ENCODE peak calls at places on chromosomes 5 and 9, in ten cellular contexts. U is left ventricle myocardium inferior, B is psoas muscle, G is left lung, L is astrocyte, K is ovary, Z is neuronal stem cell, W is IMR-90, D is body of pancreas, N is A549. O is an unnamed sample.

GRCh38 chr9:86408121-86408520 is 53.9 kb upstream of the TUT7 start:
- DNase-seq in K (no peak), U (no peak), N (no peak), L (peak; percentile 20), W (peak; percentile 73), D (no peak), B (no peak), Z (no peak), G (no peak), O (no peak)

GRCh38 chr9:35859310-35859994 is 10.7 kb downstream of the OR13J1 start:
- DNase-seq in K (no peak), Z (no peak), G (no peak), L (no peak), B (peak; percentile 74), U (no peak), D (no peak), W (peak; percentile 35), N (peak; percentile 29), O (no peak)

GRCh38 chr9:28234899-28235277 is 661.6 kb upstream of the C9orf72 start:
- DNase-seq in G (no peak), L (peak; percentile 79), D (no peak), U (no peak), B (no peak), N (no peak), Z (no peak), K (no peak), W (peak; percentile 1), O (no peak)

GRCh38 chr5:102539598-102539997 is 40.8 kb upstream of the SLCO6A1 start:
- DNase-seq in Z (no peak), U (no peak), W (no peak), L (no peak), B (no peak), G (no peak), N (no peak), K (no peak), D (no peak), O (no peak)

GRCh38 chr5:127298623-127299022 is 8.0 kb downstream of the MEGF10 start:
- DNase-seq in D (no peak), Z (no peak), W (no peak), U (no peak), K (no peak), N (no peak), G (no peak), L (no peak), B (no peak), O (no peak)

GRCh38 chr9:107422189-107422802 is 67.3 kb downstream of the KLF4 start:
- DNase-seq in B (peak; percentile 77), W (peak; percentile 51), N (peak; percentile 58), L (peak; percentile 15), D (peak; percentile 62), K (peak; percentile 41), Z (peak; percentile 74), G (peak; percentile 77), U (peak; percentile 60), O (peak; percentile 86)

GRCh38 chr9:14523545-14523944 is 169.7 kb downstream of the ZDHHC21 start:
- DNase-seq in B (no peak), Z (no peak), N (no peak), U (no peak), K (no peak), L (no peak), W (no peak), G (no peak), D (no peak), O (no peak)

GRCh38 chr5:58325950-58326500 is 133.9 kb downstream of the PLK2 start:
- DNase-seq in N (no peak), Z (no peak), L (no peak), W (no peak), D (no peak), B (no peak), U (no peak), G (no peak), K (no peak), O (no peak)

GRCh38 chr5:133227897-133228296 is 176.1 kb downstream of the HSPA4 start:
- DNase-seq in Z (no peak), B (no peak), U (no peak), G (no peak), N (no peak), D (no peak), W (no peak), L (no peak), K (no peak), O (no peak)

GRCh38 chr5:133228316-133228715 is 176.5 kb downstream of the HSPA4 start:
- DNase-seq in D (no peak), Z (no peak), B (no peak), W (no peak), U (no peak), N (no peak), K (no peak), L (no peak), G (no peak), O (no peak)

GRCh38 chr5:133225671-133226152 is 173.9 kb downstream of the HSPA4 start:
- DNase-seq in Z (no peak), G (no peak), W (peak; percentile 70), N (peak; percentile 34), B (peak; percentile 77), D (peak; percentile 42), L (no peak), K (no peak), U (no peak), O (no peak)

GRCh38 chr5:133227082-133227481 is 175.3 kb downstream of the HSPA4 start:
- DNase-seq in W (no peak), G (no peak), Z (no peak), B (no peak), N (no peak), K (no peak), L (no peak), U (no peak), D (no peak), O (no peak)

GRCh38 chr5:133226186-133226585 is 174.4 kb downstream of the HSPA4 start:
- DNase-seq in G (no peak), B (no peak), D (peak; percentile 53), W (no peak), U (no peak), L (no peak), N (no peak), K (no peak), Z (no peak), O (no peak)
- H3K4me1 ChIP-seq in G (no peaks in the 10 kb centered on the region), B (peaks cover 9% of the 10 kb centered on the region), D (peaks cover 26% of the 10 kb centered on the region), W (peaks cover 21% of the 10 kb centered on the region), U (peaks cover 10% of the 10 kb centered on the region), L (peaks cover 5% of the 10 kb centered on the region), N (peaks cover 37% of the 10 kb centered on the region), K (no peaks in the 10 kb centered on the region), Z (peaks cover 3% of the 10 kb centered on the region), O (peaks cover 40% of the 10 kb centered on the region)

GRCh38 chr5:140042551-140043507 is at the start of gene NRG2:
- DNase-seq in Z (peak; percentile 69), W (peak; percentile 7), B (peak; percentile 92), D (peak; percentile 75), G (peak; percentile 82), N (peak; percentile 89), L (peak; percentile 17), K (peak; percentile 84), U (peak; percentile 80), O (peak; percentile 86)

GRCh38 chr5:140044041-140044440 is 942 bp upstream of the NRG2 start:
- DNase-seq in Z (no peak), U (no peak), W (no peak), B (no peak), G (no peak), L (no peak), K (no peak), N (no peak), D (no peak), O (no peak)

GRCh38 chr5:140041099-140041491 is 2.0 kb downstream of the NRG2 start:
- DNase-seq in D (no peak), W (no peak), K (no peak), L (no peak), G (no peak), Z (no peak), N (no peak), U (no peak), B (no peak), O (no peak)

GRCh38 chr5:140041492-140042421 is 1.3 kb downstream of the NRG2 start:
- DNase-seq in N (peak; percentile 47), L (peak; percentile 16), D (peak; percentile 97), W (peak; percentile 12), U (peak; percentile 50), Z (no peak), B (peak; percentile 94), K (peak; percentile 73), G (peak; percentile 78), O (peak; percentile 81)

DNA sequence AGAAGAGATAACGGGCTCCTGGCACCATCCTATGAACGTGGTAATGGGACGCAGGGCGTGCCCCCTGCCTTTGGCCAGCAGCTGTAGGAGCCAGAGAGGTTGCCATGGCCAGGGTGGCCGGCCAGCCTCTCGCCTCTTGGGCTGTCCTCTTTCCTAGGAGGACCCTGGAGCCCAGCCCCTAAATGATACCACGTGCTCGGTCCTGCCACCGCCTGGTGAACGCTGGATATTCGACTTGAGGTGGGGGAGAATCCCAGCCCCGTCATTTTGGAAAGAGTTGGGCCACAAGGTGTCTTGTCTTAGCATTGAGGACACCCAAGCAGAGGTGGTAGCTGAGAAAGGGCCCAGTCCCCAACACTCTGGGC is 391 bp upstream of the NRG2 start:
- DNase-seq in B (no peak), Z (no peak), L (no peak), W (no peak), K (no peak), D (peak; percentile 42), G (no peak), U (peak; percentile 20), N (peak; percentile 78), O (no peak)
- H3K27ac ChIP-seq in B (peak overlapping the region; percentile 89), Z (no peak overlapping the region), L (no peak overlapping the region), W (no peak overlapping the region), K (no peak overlapping the region), D (peak overlapping the region; percentile 85), G (no peak overlapping the region), U (peak overlapping the region; percentile 88), N (peak overlapping the region; percentile 78), O (no peak overlapping the region)

DNA sequence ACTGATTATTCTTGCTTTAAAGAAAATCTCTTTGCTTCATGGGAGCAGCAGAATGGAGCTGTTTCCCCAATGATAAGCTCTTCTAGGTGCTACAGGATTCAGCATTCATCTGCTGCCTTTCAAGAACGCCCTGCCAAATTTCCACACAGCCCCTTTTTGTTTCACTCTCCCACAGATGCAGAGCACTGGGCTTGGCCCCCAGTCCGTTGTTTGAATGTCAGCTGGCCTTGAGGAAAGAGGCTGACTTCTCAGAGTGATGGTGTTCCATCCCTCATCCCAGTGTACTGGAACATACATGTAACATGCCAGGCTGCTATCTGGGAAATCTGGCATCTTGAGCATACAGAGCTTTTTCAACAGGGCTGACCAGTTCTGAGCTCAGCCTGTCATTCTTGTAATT is 2.6 kb downstream of the GALNT10 start:
- DNase-seq in L (no peak), K (no peak), N (no peak), B (no peak), G (no peak), W (no peak), Z (no peak), U (peak; percentile 19), D (no peak), O (no peak)
- H3K4me1 ChIP-seq in L (peaks cover 65% of the 10 kb centered on the region), K (peaks cover 13% of the 10 kb centered on the region), N (peaks cover 66% of the 10 kb centered on the region), B (peaks cover 29% of the 10 kb centered on the region), G (peaks cover 48% of the 10 kb centered on the region), W (peaks cover 26% of the 10 kb centered on the region), Z (peaks cover 25% of the 10 kb centered on the region), U (peaks cover 75% of the 10 kb centered on the region), D (peaks cover 40% of the 10 kb centered on the region), O (peaks cover 58% of the 10 kb centered on the region)

GRCh38 chr5:151251001-151251551 is 1.9 kb upstream of the GM2A start:
- DNase-seq in D (no peak), K (no peak), Z (no peak), G (no peak), W (no peak), B (no peak), N (no peak), U (no peak), L (no peak), O (no peak)

GRCh38 chr5:151248651-151249050 is 4.3 kb upstream of the GM2A start:
- DNase-seq in K (no peak), N (no peak), U (no peak), B (no peak), G (no peak), Z (no peak), L (no peak), W (no peak), D (no peak), O (peak; percentile 5)

GRCh38 chr5:151249280-151249679 is 3.7 kb upstream of the GM2A start:
- DNase-seq in U (no peak), Z (no peak), W (no peak), B (no peak), L (no peak), G (no peak), N (no peak), D (no peak), K (no peak), O (no peak)

GRCh38 chr5:151251621-151252020 is 1.4 kb upstream of the GM2A start:
- DNase-seq in B (no peak), W (no peak), U (no peak), L (no peak), K (no peak), Z (no peak), N (no peak), G (no peak), D (no peak), O (no peak)

GRCh38 chr5:151250346-151251000 is 2.5 kb upstream of the GM2A start:
- DNase-seq in W (no peak), N (no peak), D (no peak), G (no peak), L (no peak), Z (no peak), K (no peak), B (no peak), U (no peak), O (peak; percentile 50)
- H3K27ac ChIP-seq in W (no peak overlapping the region), N (no peak overlapping the region), D (no peak overlapping the region), G (no peak overlapping the region), L (no peak overlapping the region), Z (no peak overlapping the region), K (no peak overlapping the region), B (no peak overlapping the region), U (no peak overlapping the region), O (no peak overlapping the region)

O was measured in suprapubic skin.